ENCODE peak calls at places on chromosomes 6 and 20, in four cellular contexts. S, D, Z and A are unnamed samples.

GRCh38 chr20:38579219-38579618 is 1.8 kb upstream of the ADIG start:
- DNase-seq in S (no peak), D (no peak), Z (no peak), A (no peak)

GRCh38 chr6:165807249-165807951 is 144.4 kb upstream of the PDE10A start:
- DNase-seq in S (no peak), D (no peak), Z (no peak), A (no peak)

GRCh38 chr6:149264629-149265028 is 52.9 kb upstream of the TAB2 start:
- DNase-seq in S (no peak), D (no peak), Z (no peak), A (no peak)

GRCh38 chr20:50284811-50285375 is 94.3 kb downstream of the CEBPB start:
- DNase-seq in S (no peak), D (no peak), Z (no peak), A (peak)

GRCh38 chr6:83071023-83071422 is 3.6 kb downstream of the DOP1A start:
- DNase-seq in S (no peak), D (no peak), Z (no peak), A (no peak)

GRCh38 chr6:12068899-12069557 is 56.9 kb downstream of the HIVEP1 start:
- DNase-seq in S (no peak), D (no peak), Z (no peak), A (no peak)

GRCh38 chr6:56381852-56382251 is 134.5 kb upstream of the COL21A1 start:
- DNase-seq in S (no peak), D (no peak), Z (no peak), A (no peak)

GRCh38 chr6:98678481-98678880 is 155.9 kb upstream of the POU3F2 start:
- DNase-seq in S (no peak), D (no peak), Z (no peak), A (no peak)

GRCh38 chr6:102619585-102619984 is 1226.1 kb downstream of the GRIK2 start:
- DNase-seq in S (no peak), D (no peak), Z (no peak), A (no peak)

GRCh38 chr6:73180718-73181619 is 44.3 kb downstream of the KHDC1L start:
- DNase-seq in S (peak), D (no peak), Z (peak), A (no peak)

GRCh38 chr20:62776692-62777527 is 19.4 kb upstream of the MRGBP start:
- DNase-seq in S (peak), D (no peak), Z (no peak), A (no peak)
- H3K4me3 ChIP-seq in S (no peak), D (no peak), Z (no peak), A (no peak)

GRCh38 chr20:17938889-17939619 is 29.5 kb downstream of the SNX5 start:
- DNase-seq in S (peak), D (no peak), Z (peak), A (peak)

GRCh38 chr20:17939622-17940446 is 28.8 kb downstream of the SNX5 start:
- DNase-seq in S (no peak), D (no peak), Z (no peak), A (no peak)

GRCh38 chr20:17941826-17942196 is 26.8 kb downstream of the SNX5 start:
- DNase-seq in S (no peak), D (no peak), Z (no peak), A (no peak)

GRCh38 chr20:17941087-17941825 is 27.3 kb downstream of the SNX5 start:
- DNase-seq in S (no peak), D (no peak), Z (no peak), A (no peak)

DNA sequence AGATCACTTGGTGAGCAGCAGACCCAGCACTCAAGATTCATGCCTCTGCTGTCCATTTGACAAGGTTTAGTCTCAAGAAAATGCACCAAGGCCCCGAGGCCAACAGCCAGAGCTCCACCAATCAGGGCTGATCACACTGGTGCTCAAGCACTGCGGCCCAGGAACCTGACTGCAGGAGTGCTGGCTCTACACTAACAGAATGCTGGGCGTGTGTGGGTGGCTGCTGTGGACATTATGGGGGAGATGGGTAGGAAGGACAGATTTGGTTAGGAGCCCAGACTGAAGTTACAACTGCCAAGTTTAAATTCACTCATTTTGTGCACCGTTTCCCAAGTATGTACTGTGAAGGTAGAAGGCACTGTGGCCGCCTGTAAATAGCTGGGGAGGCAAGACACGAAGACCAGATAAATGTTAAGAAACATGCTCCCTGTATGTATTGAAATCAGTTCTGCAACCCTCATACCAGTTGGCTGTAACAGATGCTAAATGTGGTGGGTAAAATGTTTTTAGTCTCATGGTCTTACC is 28.1 kb downstream of the SNX5 start:
- DNase-seq in S (no peak), D (no peak), Z (peak), A (no peak)
- TF ChIP-seq CTCF in S (no peak), D (no peak), Z (no peak), A (no peak)

DNA sequence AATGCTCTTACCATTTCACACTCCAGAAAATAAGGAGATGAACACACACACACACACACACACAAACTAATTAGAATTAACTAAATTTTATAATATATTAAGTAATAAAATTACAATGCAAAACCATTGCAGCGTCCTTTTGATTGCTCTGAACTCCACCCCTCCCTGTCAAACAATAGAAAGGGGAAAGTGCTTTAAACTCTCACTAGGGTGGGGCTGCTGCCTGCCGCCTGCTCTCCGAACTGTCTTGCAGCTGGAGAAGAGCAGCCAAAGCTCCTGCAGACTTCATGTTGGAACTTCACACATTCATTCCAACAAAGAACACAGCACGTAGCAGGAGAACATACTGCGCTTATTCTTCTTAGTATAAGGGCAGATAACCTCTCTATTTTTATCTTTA is 83.2 kb downstream of the GCLC start:
- DNase-seq in S (no peak), D (no peak), Z (no peak), A (no peak)
- H3K27ac ChIP-seq in S (no peak), D (no peak), Z (no peak), A (peak)

GRCh38 chr6:131949909-131950766 is 1.0 kb downstream of the CCN2 start:
- DNase-seq in S (peak), D (peak), Z (peak), A (peak)
- H3K4me3 ChIP-seq in S (peak), D (peak), Z (peak), A (peak)

DNA sequence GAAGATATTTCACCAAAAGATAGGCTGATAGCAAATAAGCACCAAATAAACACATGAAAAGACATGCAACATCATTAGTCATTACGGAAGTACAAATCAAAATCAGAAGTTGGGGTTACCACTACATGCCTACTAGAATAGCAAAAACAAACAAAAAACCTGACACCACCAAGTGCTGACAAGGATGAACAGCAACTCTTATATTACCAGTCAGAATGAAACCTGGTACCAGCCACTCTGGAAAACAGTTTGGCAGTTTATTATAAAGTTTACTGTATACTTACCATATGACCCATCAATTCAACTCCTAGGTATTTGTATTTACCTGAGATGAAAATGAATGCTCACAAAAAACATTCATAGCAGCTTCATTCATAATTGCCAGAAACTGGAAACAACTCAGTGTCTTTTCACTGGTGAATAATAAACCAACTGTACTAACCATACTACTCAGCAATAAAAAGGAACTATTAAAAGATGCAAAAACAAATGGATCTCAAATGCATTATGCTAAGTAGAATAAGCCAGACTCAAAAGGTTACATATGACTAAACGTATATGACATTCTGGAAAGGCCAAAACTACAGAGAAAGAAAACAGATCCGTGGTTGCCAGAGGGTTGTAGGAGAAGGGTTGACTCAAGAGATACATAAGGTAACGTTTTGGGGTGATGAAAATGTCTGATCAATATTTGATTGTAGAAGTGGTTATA is 33.0 kb downstream of the NUP153 start:
- DNase-seq in S (no peak), D (no peak), Z (no peak), A (no peak)
- TF ChIP-seq CTCF in S (no peak), D (no peak), Z (no peak), A (no peak)

GRCh38 chr6:139636391-139636790 is 261.9 kb upstream of the CITED2 start:
- DNase-seq in S (no peak), D (no peak), Z (no peak), A (no peak)

GRCh38 chr6:139637766-139638165 is 263.3 kb upstream of the CITED2 start:
- DNase-seq in S (no peak), D (no peak), Z (no peak), A (no peak)

GRCh38 chr6:139632798-139633197 is 258.4 kb upstream of the CITED2 start:
- DNase-seq in S (no peak), D (no peak), Z (no peak), A (no peak)

GRCh38 chr6:139638179-139638872 is 263.9 kb upstream of the CITED2 start:
- DNase-seq in S (no peak), D (no peak), Z (no peak), A (no peak)

GRCh38 chr6:139635401-139636130 is 261.1 kb upstream of the CITED2 start:
- DNase-seq in S (no peak), D (no peak), Z (no peak), A (no peak)
- H3K27ac ChIP-seq in S (no peak), D (no peak), Z (no peak), A (no peak)

GRCh38 chr6:48111143-48111506 is at the start of gene PTCHD4:
- DNase-seq in S (no peak), D (no peak), Z (no peak), A (no peak)

GRCh38 chr6:48113130-48113529 is 2.1 kb upstream of the PTCHD4 start:
- DNase-seq in S (no peak), D (no peak), Z (no peak), A (no peak)

GRCh38 chr6:48109902-48110301 is 1.1 kb downstream of the PTCHD4 start:
- DNase-seq in S (no peak), D (no peak), Z (no peak), A (no peak)

GRCh38 chr6:48111575-48111974 is 578 bp upstream of the PTCHD4 start:
- DNase-seq in S (no peak), D (no peak), Z (no peak), A (no peak)

GRCh38 chr6:48110436-48111142 is 408 bp downstream of the PTCHD4 start:
- DNase-seq in S (no peak), D (no peak), Z (no peak), A (no peak)
- H3K4me3 ChIP-seq in S (no peak), D (peak), Z (no peak), A (peak)

DNA sequence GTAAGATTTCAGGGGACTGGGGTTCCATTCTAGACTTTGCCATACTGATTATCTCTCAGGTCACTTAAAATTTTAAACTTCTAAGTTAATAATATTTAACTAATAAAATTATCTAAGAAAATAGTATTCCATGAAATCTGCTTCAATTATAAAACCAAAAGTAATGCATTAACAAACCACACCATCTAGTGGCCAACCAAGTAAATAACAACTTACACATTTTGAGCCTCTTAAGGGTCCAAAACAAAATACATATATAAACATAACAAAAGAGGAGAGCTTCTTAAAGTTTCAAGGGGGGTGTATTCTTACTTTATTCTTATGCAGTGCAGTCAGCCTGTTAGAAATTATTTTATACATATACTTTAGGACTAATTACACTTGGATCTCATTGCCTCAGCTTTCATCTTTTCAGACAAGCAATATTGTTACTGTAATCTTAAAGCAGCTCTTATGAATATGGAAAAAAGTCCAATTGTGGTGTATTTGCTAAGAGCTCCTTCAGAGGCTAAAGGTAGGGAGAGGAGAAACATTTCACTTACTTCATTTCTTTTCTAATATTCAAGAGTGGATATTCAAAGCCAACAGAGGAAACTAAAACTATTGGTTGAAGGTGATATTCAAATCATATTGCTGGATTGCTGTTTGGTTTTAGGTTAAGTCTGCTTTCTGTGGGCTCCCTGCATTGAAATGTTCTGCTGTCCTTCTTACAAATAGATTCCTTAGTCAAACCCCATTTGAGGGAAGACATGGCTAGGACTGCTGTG is 199.7 kb upstream of the SIM1 start:
- DNase-seq in S (no peak), D (no peak), Z (no peak), A (no peak)
- TF ChIP-seq CTCF in S (peak), D (peak), Z (peak), A (peak)